ENCODE peak calls at places on chromosomes 4 and X, in seven cellular contexts. H is left ventricle myocardium inferior, D is endodermal cell, L is GM12878, J is NB4, K is fibroblast of pulmonary artery, Z is heart right ventricle. P is an unnamed sample.

GRCh38 chr4:102174800-102175199 is 170.5 kb downstream of the SLC39A8 start:
- DNase-seq in H (no peak), D (no peak), L (no peak), J (no peak), K (peak), Z (no peak), P (no peak)

GRCh38 chrX:154401045-154401799 is 3.0 kb downstream of the RPL10 start:
- DNase-seq in H (no peak), D (peak), L (no peak), J (peak), K (no peak), Z (no peak), P (no peak)

GRCh38 chr4:150078041-150078995 is at the start of gene DCLK2:
- DNase-seq in H (peak), D (peak), L (no peak), J (peak), K (peak), Z (peak), P (peak)

GRCh38 chrX:47579537-47579936 is 2.7 kb upstream of the TIMP1 start:
- DNase-seq in H (no peak), D (no peak), L (no peak), J (peak), K (peak), Z (no peak), P (no peak)

GRCh38 chr4:136917312-136918110 is 614.8 kb downstream of the PCDH18 start:
- DNase-seq in H (no peak), D (no peak), L (no peak), J (no peak), K (no peak), Z (no peak), P (no peak)

GRCh38 chr4:184644553-184645307 is 4.5 kb downstream of the CASP3 start:
- DNase-seq in H (no peak), D (no peak), L (no peak), J (no peak), K (peak), Z (no peak), P (no peak)

GRCh38 chr4:181822005-181822375 is 421.2 kb upstream of the TENM3 start:
- DNase-seq in H (no peak), D (no peak), L (no peak), J (no peak), K (no peak), Z (no peak), P (no peak)

GRCh38 chr4:148786699-148787098 is 344.5 kb upstream of the NR3C2 start:
- DNase-seq in H (no peak), D (no peak), L (no peak), J (no peak), K (no peak), Z (no peak), P (no peak)

GRCh38 chr4:42627887-42628646 is 28.8 kb downstream of the ATP8A1 start:
- DNase-seq in H (peak), D (no peak), L (peak), J (peak), K (peak), Z (peak), P (no peak)

GRCh38 chr4:98659106-98659592 is 738 bp upstream of the TSPAN5 start:
- DNase-seq in H (no peak), D (no peak), L (no peak), J (peak), K (peak), Z (no peak), P (peak)

DNA sequence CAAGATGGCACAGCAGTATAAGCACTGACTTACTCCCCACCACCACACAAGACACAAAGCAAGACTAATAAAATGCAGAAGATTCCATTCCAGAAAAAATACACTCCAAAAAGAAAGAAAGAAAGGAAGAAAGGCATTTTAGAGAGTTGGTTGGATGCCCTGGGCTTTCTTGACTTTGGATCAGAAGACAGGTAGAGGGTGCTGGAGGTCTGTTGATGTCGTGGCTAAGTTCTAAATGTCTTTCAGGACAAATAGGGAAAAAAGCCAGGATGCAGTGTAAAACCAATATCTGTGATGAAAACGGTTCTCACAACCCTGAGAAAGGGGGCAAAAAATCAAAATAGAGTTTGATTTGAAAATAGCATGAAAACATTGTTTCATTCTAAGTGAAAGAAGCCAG is 555.2 kb upstream of the PRKX start:
- DNase-seq in H (no peak), D (no peak), L (no peak), J (no peak), K (no peak), Z (no peak), P (no peak)
- TF ChIP-seq CTCF in H (no peak), D (peak), L (no peak), J (no peak), K (no peak), Z (no peak), P (no peak)

GRCh38 chr4:117447925-117448324 is 362.5 kb upstream of the TRAM1L1 start:
- DNase-seq in H (no peak), D (peak), L (no peak), J (peak), K (no peak), Z (no peak), P (peak)
- TF ChIP-seq CTCF in H (no peak), D (peak), L (peak), J (peak), K (no peak), Z (peak), P (peak)

GRCh38 chr4:20444599-20445337 is 193.1 kb downstream of the SLIT2 start:
- DNase-seq in H (no peak), D (no peak), L (no peak), J (no peak), K (peak), Z (no peak), P (no peak)

GRCh38 chr4:20443406-20443805 is 191.7 kb downstream of the SLIT2 start:
- DNase-seq in H (no peak), D (no peak), L (no peak), J (no peak), K (no peak), Z (no peak), P (no peak)

GRCh38 chr4:20440170-20440569 is 188.5 kb downstream of the SLIT2 start:
- DNase-seq in H (no peak), D (no peak), L (no peak), J (no peak), K (no peak), Z (no peak), P (no peak)

GRCh38 chr4:20447103-20447502 is 195.4 kb downstream of the SLIT2 start:
- DNase-seq in H (no peak), D (no peak), L (no peak), J (no peak), K (no peak), Z (no peak), P (no peak)

DNA sequence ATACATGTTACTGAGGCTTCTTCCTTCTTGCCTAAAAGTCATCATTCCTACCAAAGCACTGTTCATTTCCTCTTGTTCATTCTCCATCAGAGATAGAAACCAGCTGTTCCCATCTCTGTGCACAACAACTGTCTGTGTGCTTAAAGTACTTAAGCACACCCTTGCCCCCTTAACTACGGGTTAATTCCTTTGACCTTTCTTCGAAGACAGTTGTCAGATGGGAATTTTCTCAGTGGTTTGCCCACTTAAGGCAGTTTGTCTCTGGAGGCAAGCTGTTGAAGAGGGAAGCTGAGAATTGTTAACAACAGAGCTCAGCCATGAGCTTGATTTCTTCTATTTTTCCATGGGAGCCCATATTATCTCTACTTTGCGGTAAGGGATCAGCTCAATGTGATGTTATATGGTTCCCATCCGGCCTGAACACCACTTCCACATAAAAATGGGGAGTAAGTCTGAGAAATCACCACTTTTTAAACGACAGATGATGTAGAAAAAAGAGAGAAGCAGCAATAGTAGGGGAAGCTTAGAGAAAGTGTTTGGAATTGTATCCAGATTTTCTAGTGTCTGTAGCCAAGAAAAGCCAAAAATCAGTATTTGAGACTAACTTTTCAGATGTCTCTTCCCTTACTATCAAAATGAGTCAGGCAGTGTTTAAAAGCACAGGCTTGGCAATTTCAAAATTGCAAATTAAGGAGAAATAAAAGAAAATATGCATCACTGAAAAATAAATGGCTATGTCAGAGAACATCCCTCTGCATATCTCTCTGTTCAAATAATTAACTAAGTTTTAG is 194.4 kb downstream of the SLIT2 start:
- DNase-seq in H (no peak), D (no peak), L (no peak), J (no peak), K (peak), Z (no peak), P (no peak)
- TF ChIP-seq CTCF in H (no peak), D (no peak), L (no peak), J (no peak), K (no peak), Z (no peak), P (no peak)

DNA sequence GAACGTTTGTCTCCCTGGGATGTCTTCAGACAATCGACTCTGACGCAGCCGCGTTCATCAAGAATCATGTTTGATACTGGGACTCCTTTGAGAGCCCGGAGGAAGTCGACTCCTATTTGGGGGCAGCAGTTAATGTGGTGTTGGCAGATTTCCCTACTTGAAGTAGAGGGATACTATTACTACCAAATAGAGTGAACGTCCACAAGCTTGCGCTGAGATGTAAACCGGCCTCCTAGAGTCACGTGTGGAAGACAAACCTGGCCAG is 18.7 kb downstream of the PIGG start:
- DNase-seq in H (no peak), D (no peak), L (no peak), J (no peak), K (no peak), Z (no peak), P (no peak)
- TF ChIP-seq CTCF in H (no peak), D (no peak), L (no peak), J (no peak), K (no peak), Z (no peak), P (no peak)

P was measured in endothelial cell.